ENCODE peak calls at places on chromosomes 13 and 19, in six cellular contexts. One of them, this sample, is unnamed.
A peak's percentile ranks its signal among the peaks of the same experiment; 100 is the strongest.

GRCh38 chr19:1360818-1361461 is 22.8 kb upstream of the NDUFS7 start:
- DNase-seq in EH: peak; percentile 90
- DNase-seq in naive thymus-derived CD4-positive, alpha-beta T cell: no peak
- DNase-seq in stimulated activated CD4-positive, alpha-beta T cell treated with anti-CD3 and anti-CD28 coated beads, Interleukin-12 subunit alpha, Interleukin-12 subunit beta, amount 100 ng/mL, for 48 hours: no peak
- DNase-seq in omental fat pad: no peak
- DNase-seq in cardiac muscle cell: no peak
- DNase-seq in this sample: peak; percentile 85

GRCh38 chr19:15498910-15499309 is 9.4 kb upstream of the CYP4F22 start:
- DNase-seq in EH: no peak
- DNase-seq in naive thymus-derived CD4-positive, alpha-beta T cell: no peak
- DNase-seq in stimulated activated CD4-positive, alpha-beta T cell treated with anti-CD3 and anti-CD28 coated beads, Interleukin-12 subunit alpha, Interleukin-12 subunit beta, amount 100 ng/mL, for 48 hours: no peak
- DNase-seq in omental fat pad: no peak
- DNase-seq in cardiac muscle cell: no peak
- DNase-seq in this sample: no peak

GRCh38 chr19:39401549-39402416 is 4.9 kb upstream of the ZFP36 start:
- DNase-seq in EH: peak; percentile 65
- DNase-seq in naive thymus-derived CD4-positive, alpha-beta T cell: peak; percentile 53
- DNase-seq in stimulated activated CD4-positive, alpha-beta T cell treated with anti-CD3 and anti-CD28 coated beads, Interleukin-12 subunit alpha, Interleukin-12 subunit beta, amount 100 ng/mL, for 48 hours: peak; percentile 68
- DNase-seq in omental fat pad: no peak
- DNase-seq in cardiac muscle cell: no peak
- DNase-seq in this sample: no peak

GRCh38 chr19:3785938-3786824 is at the start of gene MATK:
- DNase-seq in EH: no peak
- DNase-seq in naive thymus-derived CD4-positive, alpha-beta T cell: no peak
- DNase-seq in stimulated activated CD4-positive, alpha-beta T cell treated with anti-CD3 and anti-CD28 coated beads, Interleukin-12 subunit alpha, Interleukin-12 subunit beta, amount 100 ng/mL, for 48 hours: no peak
- DNase-seq in omental fat pad: no peak
- DNase-seq in cardiac muscle cell: no peak
- DNase-seq in this sample: peak; percentile 91

GRCh38 chr13:35388456-35388855 is 88.0 kb downstream of the MAB21L1 start:
- DNase-seq in EH: peak; percentile 1
- DNase-seq in naive thymus-derived CD4-positive, alpha-beta T cell: no peak
- DNase-seq in stimulated activated CD4-positive, alpha-beta T cell treated with anti-CD3 and anti-CD28 coated beads, Interleukin-12 subunit alpha, Interleukin-12 subunit beta, amount 100 ng/mL, for 48 hours: no peak
- DNase-seq in omental fat pad: no peak
- DNase-seq in cardiac muscle cell: no peak
- DNase-seq in this sample: no peak

GRCh38 chr19:30888937-30889336 is 460.3 kb downstream of the TSHZ3 start:
- DNase-seq in EH: no peak
- DNase-seq in naive thymus-derived CD4-positive, alpha-beta T cell: no peak
- DNase-seq in stimulated activated CD4-positive, alpha-beta T cell treated with anti-CD3 and anti-CD28 coated beads, Interleukin-12 subunit alpha, Interleukin-12 subunit beta, amount 100 ng/mL, for 48 hours: no peak
- DNase-seq in omental fat pad: no peak
- DNase-seq in cardiac muscle cell: no peak
- DNase-seq in this sample: no peak

GRCh38 chr19:49142866-49143335 is 12.3 kb downstream of the HRC start:
- DNase-seq in EH: peak; percentile 95
- DNase-seq in naive thymus-derived CD4-positive, alpha-beta T cell: no peak
- DNase-seq in stimulated activated CD4-positive, alpha-beta T cell treated with anti-CD3 and anti-CD28 coated beads, Interleukin-12 subunit alpha, Interleukin-12 subunit beta, amount 100 ng/mL, for 48 hours: peak; percentile 57
- DNase-seq in omental fat pad: peak; percentile 73
- DNase-seq in cardiac muscle cell: peak; percentile 98
- DNase-seq in this sample: peak; percentile 61

GRCh38 chr13:105990256-105990958 is 545.1 kb downstream of the EFNB2 start:
- DNase-seq in EH: peak; percentile 74
- DNase-seq in naive thymus-derived CD4-positive, alpha-beta T cell: no peak
- DNase-seq in stimulated activated CD4-positive, alpha-beta T cell treated with anti-CD3 and anti-CD28 coated beads, Interleukin-12 subunit alpha, Interleukin-12 subunit beta, amount 100 ng/mL, for 48 hours: no peak
- DNase-seq in omental fat pad: no peak
- DNase-seq in cardiac muscle cell: no peak
- DNase-seq in this sample: no peak

GRCh38 chr19:23561341-23561740 is 125.7 kb downstream of the ZNF675 start:
- DNase-seq in EH: no peak
- DNase-seq in naive thymus-derived CD4-positive, alpha-beta T cell: no peak
- DNase-seq in stimulated activated CD4-positive, alpha-beta T cell treated with anti-CD3 and anti-CD28 coated beads, Interleukin-12 subunit alpha, Interleukin-12 subunit beta, amount 100 ng/mL, for 48 hours: no peak
- DNase-seq in omental fat pad: no peak
- DNase-seq in cardiac muscle cell: no peak
- DNase-seq in this sample: no peak

GRCh38 chr19:32921624-32922023 is 50.1 kb downstream of the CEP89 start:
- DNase-seq in EH: no peak
- DNase-seq in naive thymus-derived CD4-positive, alpha-beta T cell: no peak
- DNase-seq in stimulated activated CD4-positive, alpha-beta T cell treated with anti-CD3 and anti-CD28 coated beads, Interleukin-12 subunit alpha, Interleukin-12 subunit beta, amount 100 ng/mL, for 48 hours: peak; percentile 1
- DNase-seq in omental fat pad: no peak
- DNase-seq in cardiac muscle cell: no peak
- DNase-seq in this sample: no peak

GRCh38 chr13:111955412-111955769 is 111.6 kb upstream of the SOX1 start:
- DNase-seq in EH: no peak
- DNase-seq in naive thymus-derived CD4-positive, alpha-beta T cell: no peak
- DNase-seq in stimulated activated CD4-positive, alpha-beta T cell treated with anti-CD3 and anti-CD28 coated beads, Interleukin-12 subunit alpha, Interleukin-12 subunit beta, amount 100 ng/mL, for 48 hours: no peak
- DNase-seq in omental fat pad: no peak
- DNase-seq in cardiac muscle cell: no peak
- DNase-seq in this sample: no peak

GRCh38 chr13:111395511-111396393 is 75.3 kb downstream of the TEX29 start:
- DNase-seq in EH: no peak
- DNase-seq in naive thymus-derived CD4-positive, alpha-beta T cell: no peak
- DNase-seq in stimulated activated CD4-positive, alpha-beta T cell treated with anti-CD3 and anti-CD28 coated beads, Interleukin-12 subunit alpha, Interleukin-12 subunit beta, amount 100 ng/mL, for 48 hours: no peak
- DNase-seq in omental fat pad: no peak
- DNase-seq in cardiac muscle cell: no peak
- DNase-seq in this sample: no peak

GRCh38 chr19:53541971-53542370 is 4.0 kb downstream of the ZNF331 start:
- DNase-seq in EH: no peak
- DNase-seq in naive thymus-derived CD4-positive, alpha-beta T cell: no peak
- DNase-seq in stimulated activated CD4-positive, alpha-beta T cell treated with anti-CD3 and anti-CD28 coated beads, Interleukin-12 subunit alpha, Interleukin-12 subunit beta, amount 100 ng/mL, for 48 hours: no peak
- DNase-seq in omental fat pad: no peak
- DNase-seq in cardiac muscle cell: no peak
- DNase-seq in this sample: no peak

This sample was measured in D341Med.